ENCODE peak calls at places on chromosomes 13 and 19, in seven cellular contexts. D is T-helper 17 cell; N is GM23338; S is activated CD4-positive, alpha-beta T cell treated with anti-CD3 and anti-CD28 coated beads, Interleukin-2, amount 50 U/mL, for 24 hours; I is GM04504; E is colonic mucosa; M is Right ventricle myocardium superior. K is an unnamed sample.

GRCh38 chr13:99686157-99686572 is 184.9 kb downstream of the TM9SF2 start:
- DNase-seq in D (no peak), S (no peak), I (no peak), N (peak; percentile 52), M (peak; percentile 60), E (peak; percentile 62), K (no peak)

GRCh38 chr19:17385878-17386611 is 8.0 kb downstream of the CCDC194 start:
- DNase-seq in D (peak; percentile 46), I (no peak), S (peak; percentile 51), N (peak; percentile 92), M (peak; percentile 81), E (peak; percentile 63), K (peak; percentile 94)

GRCh38 chr13:39035204-39035603 is 2.7 kb downstream of the PROSER1 start:
- DNase-seq in S (no peak), D (no peak), I (no peak), M (no peak), N (peak; percentile 31), E (no peak), K (no peak)

GRCh38 chr19:39212377-39212742 is 8.3 kb upstream of the SYCN start:
- DNase-seq in N (peak; percentile 88), D (no peak), E (peak; percentile 43), I (no peak), S (peak; percentile 35), M (peak; percentile 54), K (peak; percentile 81)

GRCh38 chr19:16944626-16945363 is 56.0 kb downstream of the F2RL3 start:
- DNase-seq in D (no peak), M (no peak), N (no peak), S (no peak), E (no peak), I (no peak), K (peak; percentile 29)

GRCh38 chr13:93225610-93226009 is 997 bp upstream of the GPC6 start:
- DNase-seq in S (no peak), N (no peak), M (no peak), D (no peak), I (no peak), E (no peak), K (no peak)

GRCh38 chr19:15042003-15042402 is 7.3 kb upstream of the CASP14 start:
- DNase-seq in E (no peak), M (no peak), I (no peak), S (no peak), N (no peak), D (no peak), K (no peak)

GRCh38 chr19:3163230-3163886 is 15.2 kb upstream of the S1PR4 start:
- DNase-seq in D (peak; percentile 54), I (no peak), E (peak; percentile 68), M (peak; percentile 80), S (peak; percentile 41), N (peak; percentile 91), K (peak; percentile 98)

GRCh38 chr13:57633141-57633949 is 1.8 kb downstream of the PCDH17 start:
- DNase-seq in S (no peak), M (peak; percentile 72), E (no peak), N (peak; percentile 88), D (no peak), I (no peak), K (peak; percentile 88)

GRCh38 chr13:40469581-40470282 is 196.7 kb downstream of the FOXO1 start:
- DNase-seq in M (no peak), N (no peak), D (no peak), E (no peak), S (no peak), I (no peak), K (no peak)

GRCh38 chr13:78060966-78061365 is 142.3 kb upstream of the EDNRB start:
- DNase-seq in M (no peak), S (no peak), N (no peak), E (peak; percentile 24), I (no peak), D (no peak), K (no peak)

GRCh38 chr13:41709511-41709910 is 251.4 kb downstream of the VWA8 start:
- DNase-seq in D (no peak), S (no peak), N (no peak), E (no peak), I (no peak), M (no peak), K (no peak)

GRCh38 chr13:28411859-28412353 is 83.0 kb downstream of the FLT1 start:
- DNase-seq in N (no peak), I (no peak), S (no peak), M (no peak), E (no peak), D (no peak), K (no peak)

K was measured in H7.